ENCODE peak calls at places on chromosomes 1 and 21, in six cellular contexts. I, M, E, J, Y and O are unnamed samples.

GRCh38 chr1:23101891-23102688 is 66.6 kb downstream of the LUZP1 start:
- DNase-seq in I (no peak), M (no peak), E (no peak), J (no peak), Y (no peak), O (no peak)

GRCh38 chr1:31934706-31935629 is 3.2 kb downstream of the PTP4A2 start:
- DNase-seq in I (no peak), M (peak; percentile 54), E (no peak), J (no peak), Y (no peak), O (no peak)

GRCh38 chr21:14787312-14787711 is 241.2 kb upstream of the SAMSN1 start:
- DNase-seq in I (no peak), M (no peak), E (no peak), J (no peak), Y (no peak), O (no peak)

GRCh38 chr1:154326546-154327465 is 1.5 kb downstream of the ATP8B2 start:
- DNase-seq in I (no peak), M (no peak), E (peak; percentile 95), J (no peak), Y (no peak), O (no peak)

GRCh38 chr1:173330149-173330951 is 123.2 kb upstream of the TNFSF4 start:
- DNase-seq in I (no peak), M (no peak), E (peak; percentile 45), J (no peak), Y (no peak), O (no peak)

GRCh38 chr1:5416518-5416917 is 575.7 kb downstream of the NPHP4 start:
- DNase-seq in I (no peak), M (no peak), E (no peak), J (no peak), Y (no peak), O (no peak)

GRCh38 chr1:181969902-181970301 is 91.6 kb downstream of the ZNF648 start:
- DNase-seq in I (no peak), M (no peak), E (no peak), J (no peak), Y (no peak), O (no peak)

GRCh38 chr1:151993084-151993733 is 450 bp downstream of the S100A10 start:
- DNase-seq in I (no peak), M (peak; percentile 64), E (no peak), J (no peak), Y (peak; percentile 35), O (peak; percentile 36)

GRCh38 chr1:46062651-46063319 is 69.6 kb downstream of the PIK3R3 start:
- DNase-seq in I (no peak), M (peak; percentile 36), E (no peak), J (no peak), Y (no peak), O (no peak)

GRCh38 chr1:155051777-155052398 is 772 bp downstream of the ADAM15 start:
- DNase-seq in I (no peak), M (peak; percentile 61), E (no peak), J (no peak), Y (no peak), O (peak; percentile 37)

GRCh38 chr1:77394166-77394565 is 112.3 kb downstream of the AK5 start:
- DNase-seq in I (no peak), M (no peak), E (no peak), J (no peak), Y (no peak), O (no peak)

GRCh38 chr1:193417945-193418744 is 231.7 kb upstream of the B3GALT2 start:
- DNase-seq in I (no peak), M (peak; percentile 22), E (no peak), J (no peak), Y (no peak), O (no peak)

GRCh38 chr1:27394925-27395324 is 2.5 kb downstream of the GPR3 start:
- DNase-seq in I (no peak), M (no peak), E (no peak), J (no peak), Y (no peak), O (no peak)

GRCh38 chr1:154272999-154273563 is 652 bp downstream of the HAX1 start:
- DNase-seq in I (no peak), M (no peak), E (no peak), J (no peak), Y (no peak), O (peak; percentile 8)

GRCh38 chr1:176119549-176119948 is 87.5 kb downstream of the COP1 start:
- DNase-seq in I (no peak), M (no peak), E (no peak), J (no peak), Y (no peak), O (no peak)

GRCh38 chr1:77762072-77762476 is 2.4 kb upstream of the USP33 start:
- DNase-seq in I (no peak), M (no peak), E (no peak), J (no peak), Y (no peak), O (no peak)

GRCh38 chr1:246690100-246690499 is 34.1 kb upstream of the SCCPDH start:
- DNase-seq in I (no peak), M (no peak), E (no peak), J (no peak), Y (no peak), O (no peak)

GRCh38 chr1:172746091-172746949 is 87.4 kb downstream of the FASLG start:
- DNase-seq in I (no peak), M (peak; percentile 53), E (no peak), J (no peak), Y (no peak), O (no peak)

GRCh38 chr1:77283701-77284425 is 2.0 kb downstream of the AK5 start:
- DNase-seq in I (no peak), M (no peak), E (no peak), J (no peak), Y (no peak), O (no peak)

GRCh38 chr1:107867422-107867821 is 97.6 kb downstream of the VAV3 start:
- DNase-seq in I (no peak), M (no peak), E (no peak), J (no peak), Y (no peak), O (no peak)

DNA sequence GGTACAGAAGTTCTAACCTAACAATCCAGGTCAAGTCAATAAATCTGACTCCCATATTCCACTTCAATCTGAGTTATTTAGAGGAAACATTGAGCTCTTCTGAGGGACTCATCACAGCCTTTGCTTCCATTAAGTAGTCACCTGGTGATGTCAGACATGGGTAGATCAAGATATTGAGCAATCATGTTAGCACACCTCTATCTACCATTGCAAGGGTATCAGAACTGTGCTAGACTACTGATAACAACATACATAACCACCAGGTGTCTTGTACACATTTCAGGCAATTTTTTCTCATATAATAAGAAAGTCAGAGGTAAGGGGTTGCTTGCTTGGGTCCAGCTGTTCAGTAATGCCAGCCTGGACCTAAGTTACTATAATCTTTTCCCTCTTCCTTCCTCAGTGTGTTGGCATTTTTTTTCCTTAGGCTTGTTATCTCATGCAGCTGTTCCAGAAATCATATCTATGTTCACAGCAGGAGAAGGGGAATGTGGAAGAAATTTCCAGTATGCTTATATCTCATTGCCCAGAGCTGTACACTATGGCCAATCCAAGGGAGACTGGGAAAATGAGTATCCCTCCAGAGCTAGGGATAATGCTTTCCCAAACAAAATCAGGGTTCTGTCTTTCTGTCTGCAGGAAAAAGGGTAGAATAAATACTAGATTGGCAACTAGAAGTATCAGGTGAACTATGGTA is 52.3 kb downstream of the GRIK1 start:
- DNase-seq in I (no peak), M (no peak), E (no peak), J (no peak), Y (no peak), O (no peak)
- TF ChIP-seq CTCF in I (no peak), M (no peak), E (no peak), J (no peak), Y (no peak), O (no peak)

GRCh38 chr1:96843196-96843595 is 121.6 kb downstream of the PTBP2 start:
- DNase-seq in I (no peak), M (no peak), E (no peak), J (no peak), Y (no peak), O (no peak)

GRCh38 chr1:96843601-96844000 is 122.0 kb downstream of the PTBP2 start:
- DNase-seq in I (no peak), M (no peak), E (no peak), J (no peak), Y (no peak), O (no peak)

GRCh38 chr1:96840396-96840795 is 118.8 kb downstream of the PTBP2 start:
- DNase-seq in I (no peak), M (no peak), E (no peak), J (no peak), Y (no peak), O (no peak)

GRCh38 chr1:96845464-96845863 is 123.9 kb downstream of the PTBP2 start:
- DNase-seq in I (peak; percentile 49), M (peak; percentile 57), E (no peak), J (peak; percentile 9), Y (peak; percentile 51), O (peak; percentile 14)

DNA sequence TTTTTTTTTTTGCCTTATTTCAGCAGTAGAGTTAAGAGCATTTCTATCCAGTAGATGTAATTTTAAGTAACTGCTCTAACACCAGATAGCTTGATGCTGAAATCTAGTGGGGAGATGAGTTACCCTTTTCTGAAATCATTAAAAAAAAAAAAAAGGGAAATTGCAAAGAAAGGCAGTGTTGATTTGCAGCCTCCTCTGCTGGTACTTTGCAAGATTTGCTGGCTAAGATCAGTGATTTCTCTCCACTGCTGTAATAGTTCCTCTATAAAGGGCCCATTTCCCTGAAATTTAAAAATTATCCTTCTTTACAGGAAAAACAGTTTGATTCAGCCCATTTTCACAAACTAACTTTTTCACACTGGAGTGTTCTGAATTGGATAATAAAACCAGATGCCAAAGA is 120.6 kb downstream of the PTBP2 start:
- DNase-seq in I (no peak), M (no peak), E (no peak), J (no peak), Y (no peak), O (no peak)
- TF ChIP-seq CTCF in I (peak; percentile 35), M (no peak), E (peak; percentile 5), J (no peak), Y (no peak), O (no peak)

DNA sequence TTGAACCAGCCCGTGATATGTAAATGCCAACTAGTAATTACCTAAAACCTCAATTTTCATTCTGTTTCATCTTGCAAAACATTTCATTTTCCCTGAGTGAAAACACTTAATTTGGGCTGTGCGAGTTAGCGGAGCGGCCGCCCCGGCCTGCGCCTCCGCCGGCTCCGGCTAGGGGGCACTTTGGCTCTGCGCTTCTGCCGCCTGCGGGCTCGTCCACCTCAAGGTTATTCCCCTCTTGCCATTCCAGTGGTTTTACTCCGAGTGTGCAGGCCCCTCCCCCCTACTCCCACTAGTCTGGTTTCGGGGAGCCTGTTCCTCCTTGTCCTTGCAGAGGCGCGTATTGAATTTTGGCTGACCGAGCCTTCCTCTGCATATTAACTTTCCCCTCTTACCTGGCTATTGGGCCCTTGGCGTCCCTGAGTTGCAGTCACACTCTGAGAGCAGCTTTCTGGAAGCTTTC is 55.6 kb downstream of the PEX14 start:
- DNase-seq in I (peak; percentile 81), M (no peak), E (no peak), J (peak; percentile 61), Y (peak; percentile 85), O (peak; percentile 78)
- TF ChIP-seq CTCF in I (peak; percentile 90), M (peak; percentile 14), E (peak; percentile 89), J (peak; percentile 84), Y (peak; percentile 67), O (peak; percentile 90)

GRCh38 chr21:41933259-41934079 is 20.3 kb downstream of the C2CD2 start:
- DNase-seq in I (no peak), M (no peak), E (no peak), J (no peak), Y (no peak), O (no peak)
- TF ChIP-seq CTCF in I (peak; percentile 57), M (no peak), E (peak; percentile 29), J (peak; percentile 16), Y (no peak), O (no peak)